ENCODE peak calls at places on chromosomes 4 and X, in seven cellular contexts. G is lower lobe of right lung, A is astrocyte of the spinal cord, H is epithelial cell of esophagus, N is cardiac muscle cell, X is A673, Q is brain microvascular endothelial cell. O is an unnamed sample.

GRCh38 chrX:132058050-132058449 is 34.9 kb downstream of the STK26 start:
- DNase-seq in G (no peak), A (no peak), H (no peak), N (no peak), X (no peak), Q (no peak), O (no peak)

GRCh38 chrX:18701621-18702361 is 5.7 kb upstream of the PPEF1 start:
- DNase-seq in G (peak; percentile 59), A (peak; percentile 21), H (peak; percentile 29), N (no peak), X (no peak), Q (peak; percentile 40), O (no peak)

GRCh38 chrX:135543924-135544323 is 23.5 kb downstream of the INTS6L start:
- DNase-seq in G (no peak), A (no peak), H (peak; percentile 2), N (no peak), X (no peak), Q (no peak), O (no peak)

GRCh38 chr4:146521543-146522097 is at the start of gene SLC10A7:
- DNase-seq in G (peak; percentile 81), A (peak; percentile 76), H (peak; percentile 83), N (peak; percentile 83), X (peak; percentile 88), Q (peak; percentile 72), O (no peak)

GRCh38 chrX:100587846-100588245 is 3.1 kb downstream of the TNMD start:
- DNase-seq in G (no peak), A (no peak), H (no peak), N (no peak), X (no peak), Q (no peak), O (no peak)

GRCh38 chr4:20992002-20992401 is 291.7 kb downstream of the PACRGL start:
- DNase-seq in G (no peak), A (no peak), H (peak; percentile 79), N (no peak), X (peak; percentile 14), Q (no peak), O (no peak)

GRCh38 chr4:157217708-157218107 is 2.8 kb upstream of the GRIA2 start:
- DNase-seq in G (no peak), A (peak; percentile 45), H (peak; percentile 44), N (peak; percentile 36), X (peak; percentile 29), Q (no peak), O (no peak)

GRCh38 chrX:134167804-134168203 is 69.2 kb upstream of the CCDC160 start:
- DNase-seq in G (no peak), A (no peak), H (no peak), N (no peak), X (no peak), Q (no peak), O (no peak)

GRCh38 chr4:41749650-41750049 is 1.1 kb upstream of the PHOX2B start:
- DNase-seq in G (no peak), A (no peak), H (no peak), N (no peak), X (no peak), Q (no peak), O (no peak)

GRCh38 chr4:2604614-2605013 is 68.2 kb downstream of the FAM193A start:
- DNase-seq in G (no peak), A (no peak), H (no peak), N (no peak), X (no peak), Q (no peak), O (no peak)

GRCh38 chrX:14676431-14676830 is 147.1 kb downstream of the GLRA2 start:
- DNase-seq in G (no peak), A (no peak), H (peak; percentile 10), N (no peak), X (no peak), Q (no peak), O (no peak)

GRCh38 chr4:40630335-40631021 is 814 bp upstream of the RBM47 start:
- DNase-seq in G (peak; percentile 90), A (no peak), H (peak; percentile 81), N (peak; percentile 45), X (no peak), Q (no peak), O (no peak)

GRCh38 chr4:17173300-17173699 is 274.9 kb upstream of the LDB2 start:
- DNase-seq in G (no peak), A (no peak), H (no peak), N (no peak), X (peak; percentile 67), Q (no peak), O (no peak)

GRCh38 chr4:74228691-74229640 is 71.0 kb downstream of the MTHFD2L start:
- DNase-seq in G (peak; percentile 69), A (peak; percentile 78), H (peak; percentile 89), N (peak; percentile 49), X (peak; percentile 70), Q (peak; percentile 84), O (no peak)

GRCh38 chr4:139458999-139459398 is 5.1 kb downstream of the RAB33B start:
- DNase-seq in G (no peak), A (no peak), H (peak; percentile 34), N (no peak), X (no peak), Q (no peak), O (no peak)

GRCh38 chrX:140298946-140299345 is 205.9 kb downstream of the SOX3 start:
- DNase-seq in G (no peak), A (peak; percentile 24), H (no peak), N (no peak), X (peak; percentile 32), Q (no peak), O (no peak)

GRCh38 chrX:68693481-68694410 is 46.3 kb downstream of the STARD8 start:
- DNase-seq in G (peak; percentile 85), A (peak; percentile 54), H (peak; percentile 18), N (peak; percentile 82), X (peak; percentile 49), Q (no peak), O (no peak)

DNA sequence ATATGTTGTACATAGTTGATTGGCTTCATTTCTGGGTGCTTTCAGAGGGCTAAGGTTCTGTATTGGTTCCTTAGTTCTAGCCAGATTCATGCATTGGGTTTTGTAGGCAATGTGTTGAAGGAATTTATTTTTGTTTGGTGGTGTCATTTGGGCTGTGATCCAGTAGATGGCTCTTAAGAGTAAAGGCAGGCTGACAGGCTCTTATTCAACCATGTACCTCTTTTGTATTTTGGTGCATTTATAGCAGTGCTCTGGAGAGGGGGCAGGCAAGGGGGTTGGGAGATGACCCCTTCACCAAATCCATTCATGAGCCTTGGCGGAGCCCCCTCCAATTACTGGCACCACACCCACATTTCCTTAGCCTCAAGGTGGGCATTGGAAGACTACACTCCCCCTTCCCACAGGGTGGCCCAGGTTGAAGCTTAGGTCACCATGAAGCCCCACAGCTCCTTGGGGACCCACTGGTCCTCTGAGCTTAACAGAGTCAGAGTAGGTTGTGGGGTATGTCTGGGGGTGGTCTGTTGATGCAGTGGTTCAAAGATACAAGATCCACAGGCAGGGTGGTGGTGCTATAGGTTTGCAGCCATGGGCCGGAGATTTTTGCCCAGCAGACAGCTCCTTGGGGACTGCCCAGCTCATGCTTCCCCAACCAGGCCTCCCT is 143.0 kb upstream of the GNPDA2 start:
- DNase-seq in G (no peak), A (no peak), H (peak; percentile 3), N (no peak), X (peak; percentile 26), Q (no peak), O (no peak)
- TF ChIP-seq CTCF in G (no peak), A (no peak), H (no peak), N (no peak), X (peak; percentile 51), Q (no peak), O (no peak)

GRCh38 chr4:101349346-101350064 is 2.2 kb upstream of the PPP3CA start:
- DNase-seq in G (peak; percentile 73), A (no peak), H (peak; percentile 90), N (no peak), X (no peak), Q (no peak), O (no peak)

GRCh38 chr4:101356928-101357327 is 9.6 kb upstream of the PPP3CA start:
- DNase-seq in G (no peak), A (peak; percentile 94), H (peak; percentile 97), N (no peak), X (no peak), Q (peak; percentile 86), O (peak; percentile 87)

GRCh38 chr4:101355767-101356702 is 8.7 kb upstream of the PPP3CA start:
- DNase-seq in G (no peak), A (peak; percentile 84), H (peak; percentile 87), N (no peak), X (no peak), Q (peak; percentile 77), O (peak; percentile 46)

GRCh38 chr4:101357751-101358150 is 10.4 kb upstream of the PPP3CA start:
- DNase-seq in G (no peak), A (no peak), H (no peak), N (no peak), X (no peak), Q (peak; percentile 26), O (no peak)

DNA sequence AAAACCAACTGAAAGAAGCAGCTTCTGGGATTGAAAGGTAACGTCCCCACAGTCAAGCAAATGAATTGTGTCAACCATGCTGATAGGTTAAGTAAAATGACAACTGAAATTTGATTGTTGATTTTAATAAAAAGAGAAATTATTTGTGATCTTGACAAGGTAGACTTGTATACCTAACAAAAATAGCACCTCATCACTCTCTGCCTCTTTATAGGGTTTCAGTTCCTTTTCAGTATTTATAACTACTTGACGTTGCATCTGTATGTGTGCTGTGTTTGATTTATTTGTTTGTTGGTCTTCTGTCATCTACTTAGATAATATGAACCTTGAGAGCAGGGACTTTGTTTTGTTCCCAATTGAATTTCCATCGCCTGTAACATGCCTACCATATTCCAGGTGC is 7.9 kb upstream of the PPP3CA start:
- DNase-seq in G (no peak), A (no peak), H (no peak), N (no peak), X (no peak), Q (no peak), O (no peak)
- H3K4me3 ChIP-seq in G (no peak overlapping the region), A (no peak overlapping the region), H (no peak overlapping the region), N (no peak overlapping the region), X (no peak overlapping the region), Q (no peak overlapping the region), O (no peak overlapping the region)

DNA sequence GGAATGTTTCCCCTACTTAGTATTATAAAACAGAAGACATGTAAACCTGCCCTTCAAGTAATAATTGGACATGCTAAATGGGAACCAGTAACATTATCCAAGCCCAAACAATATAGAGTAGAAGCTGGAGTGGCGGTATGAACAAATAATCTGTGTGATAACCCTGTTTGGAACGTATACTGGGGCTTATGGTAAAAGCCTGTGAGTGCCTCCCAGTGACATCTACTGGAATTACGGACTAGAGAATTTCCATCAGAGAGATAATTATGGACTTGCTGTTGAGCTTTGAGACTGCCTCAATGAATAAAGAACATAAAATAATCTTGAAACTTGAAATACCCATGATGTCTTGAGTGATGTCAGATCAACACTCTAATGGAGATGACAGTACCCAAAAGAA is 406.3 kb upstream of the GRIA3 start:
- DNase-seq in G (no peak), A (no peak), H (peak; percentile 8), N (no peak), X (peak; percentile 0), Q (no peak), O (no peak)
- TF ChIP-seq CTCF in G (no peak), A (no peak), H (no peak), N (no peak), X (no peak), Q (no peak), O (no peak)

DNA sequence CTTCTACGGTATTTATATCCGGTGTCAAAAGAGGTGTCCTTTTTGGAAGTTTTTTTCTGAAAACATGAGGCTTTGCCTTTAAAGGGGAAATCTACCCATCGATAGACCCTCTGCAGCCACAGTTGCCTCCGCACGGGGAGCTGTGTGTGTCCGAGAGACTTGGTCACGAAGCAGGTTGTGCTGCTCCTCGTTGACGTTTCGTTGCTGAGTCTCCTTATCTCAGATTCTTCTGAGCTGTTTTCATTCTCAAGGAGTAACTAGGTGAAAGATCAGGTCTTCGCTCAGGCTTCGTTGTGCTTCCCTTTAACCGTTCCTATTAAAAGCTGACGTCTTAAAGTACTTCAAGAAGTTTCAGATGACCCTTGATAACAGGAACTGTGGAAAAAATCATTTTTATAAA is 23.8 kb downstream of the TRMT44 start:
- DNase-seq in G (no peak), A (no peak), H (no peak), N (no peak), X (no peak), Q (no peak), O (no peak)
- H3K4me3 ChIP-seq in G (no peak overlapping the region), A (no peak overlapping the region), H (no peak overlapping the region), N (no peak overlapping the region), X (no peak overlapping the region), Q (no peak overlapping the region), O (no peak overlapping the region)

O was measured in AG09309.